ENCODE peak calls at places on chromosomes 4 and X, in eight cellular contexts. X is WERI-Rb-1, K is nephron progenitor cell, N is progenitor cell of endocrine pancreas, R is fibroblast of lung, A is AG10803, Z is H9, H is GM12864. V is an unnamed sample.

GRCh38 chr4:112523008-112523440 is 7.0 kb upstream of the NEUROG2 start:
- DNase-seq in A (peak; percentile 33), K (peak; percentile 67), Z (peak; percentile 85), N (no peak), R (peak; percentile 57), X (peak; percentile 58), H (no peak), V (peak; percentile 71)

GRCh38 chrX:72666451-72666850 is 47.7 kb downstream of the PHKA1 start:
- DNase-seq in R (peak; percentile 45), Z (no peak), X (no peak), H (no peak), K (no peak), N (no peak), A (no peak), V (no peak)

GRCh38 chr4:4880492-4880891 is 21.0 kb downstream of the MSX1 start:
- DNase-seq in H (no peak), K (no peak), X (no peak), N (no peak), A (no peak), Z (no peak), R (no peak), V (no peak)

GRCh38 chrX:38061335-38061734 is 55.0 kb downstream of the SYTL5 start:
- DNase-seq in R (peak; percentile 69), N (no peak), H (no peak), A (peak; percentile 10), Z (no peak), K (no peak), X (no peak), V (no peak)

GRCh38 chrX:39133971-39134370 is 332.7 kb downstream of the MID1IP1 start:
- DNase-seq in Z (peak; percentile 66), R (no peak), N (no peak), K (no peak), A (no peak), H (no peak), X (peak; percentile 79), V (no peak)

GRCh38 chrX:152632445-152633097 is 5.1 kb upstream of the GABRQ start:
- DNase-seq in A (peak; percentile 22), R (peak; percentile 15), X (peak; percentile 72), Z (peak; percentile 43), K (peak; percentile 71), H (no peak), N (peak; percentile 43), V (no peak)

GRCh38 chr4:153641532-153641931 is 42.5 kb upstream of the TLR2 start:
- DNase-seq in X (no peak), H (peak; percentile 13), R (no peak), Z (no peak), N (no peak), K (no peak), A (no peak), V (no peak)

GRCh38 chr4:26163425-26164362 is 157.1 kb upstream of the RBPJ start:
- DNase-seq in N (no peak), A (no peak), H (no peak), R (no peak), Z (no peak), X (peak; percentile 58), K (no peak), V (no peak)

GRCh38 chr4:184959786-184960185 is 58.5 kb upstream of the HELT start:
- DNase-seq in Z (peak; percentile 23), X (no peak), H (no peak), R (no peak), K (no peak), A (no peak), N (no peak), V (no peak)

GRCh38 chr4:145709336-145709735 is 29.4 kb downstream of the C4orf51 start:
- DNase-seq in X (no peak), N (no peak), R (no peak), K (no peak), A (no peak), Z (no peak), H (no peak), V (no peak)

GRCh38 chr4:182648766-182649165 is 268.4 kb downstream of the DCTD start:
- DNase-seq in A (no peak), Z (no peak), H (no peak), K (no peak), R (no peak), X (no peak), N (no peak), V (no peak)

GRCh38 chr4:52241916-52242315 is 190.8 kb downstream of the SPATA18 start:
- DNase-seq in A (peak; percentile 31), H (no peak), Z (no peak), N (no peak), X (no peak), K (no peak), R (no peak), V (no peak)

GRCh38 chr4:107619065-107619464 is 101.0 kb downstream of the PAPSS1 start:
- DNase-seq in A (peak; percentile 99), X (no peak), K (no peak), Z (no peak), N (no peak), R (peak; percentile 91), H (no peak), V (no peak)

GRCh38 chr4:175246941-175247340 is 328.8 kb downstream of the ADAM29 start:
- DNase-seq in K (no peak), Z (no peak), R (peak; percentile 63), N (no peak), H (no peak), A (no peak), X (no peak), V (no peak)

GRCh38 chrX:150201841-150202240 is 161.3 kb upstream of the MAMLD1 start:
- DNase-seq in X (no peak), H (no peak), Z (no peak), A (no peak), R (peak; percentile 33), K (no peak), N (no peak), V (no peak)

GRCh38 chrX:74291577-74291963 is 12.4 kb upstream of the ZCCHC13 start:
- DNase-seq in Z (no peak), K (no peak), H (no peak), N (no peak), X (no peak), R (no peak), A (no peak), V (no peak)

GRCh38 chr4:14130551-14130950 is 503.0 kb upstream of the BOD1L1 start:
- DNase-seq in K (no peak), X (no peak), H (no peak), A (peak; percentile 61), Z (no peak), N (no peak), R (peak; percentile 27), V (no peak)

DNA sequence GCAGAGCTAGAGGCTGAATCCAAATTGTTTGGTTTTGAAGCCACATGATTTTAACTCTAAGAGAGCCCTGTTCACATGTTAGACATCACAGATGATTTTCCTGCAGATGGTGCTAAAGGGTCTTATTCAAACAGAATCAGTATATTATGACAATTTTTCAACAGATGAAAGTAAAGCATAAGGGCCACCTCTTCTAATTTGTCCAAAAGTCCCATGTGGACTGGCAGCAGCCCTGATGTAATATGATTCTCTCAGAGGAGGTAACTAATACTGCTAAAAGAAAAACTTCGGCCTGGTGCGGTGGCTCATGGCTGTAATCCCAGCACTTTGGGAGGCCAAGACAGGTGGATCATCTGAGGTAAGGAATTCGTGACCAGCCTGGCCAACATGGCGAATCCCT is 26.0 kb upstream of the SETD7 start:
- DNase-seq in R (peak; percentile 20), K (no peak), N (no peak), A (no peak), X (no peak), H (no peak), Z (no peak), V (no peak)
- TF ChIP-seq CTCF in R (no peak), K (no peak), N (no peak), A (no peak), X (no peak), H (no peak), Z (no peak), V (no peak)

GRCh38 chr4:88660446-88661294 is 37.0 kb downstream of the NAP1L5 start:
- DNase-seq in H (no peak), A (peak; percentile 77), Z (no peak), K (no peak), R (peak; percentile 58), N (no peak), X (no peak), V (no peak)

GRCh38 chr4:88661724-88662123 is 35.9 kb downstream of the NAP1L5 start:
- DNase-seq in R (peak; percentile 84), X (no peak), Z (no peak), N (no peak), A (peak; percentile 80), H (no peak), K (no peak), V (no peak)

GRCh38 chr4:88655226-88655625 is 42.4 kb downstream of the NAP1L5 start:
- DNase-seq in X (no peak), R (no peak), H (no peak), A (no peak), Z (no peak), K (no peak), N (no peak), V (no peak)

GRCh38 chr4:88659890-88660208 is 37.8 kb downstream of the NAP1L5 start:
- DNase-seq in N (no peak), H (no peak), Z (no peak), K (no peak), R (no peak), A (no peak), X (no peak), V (no peak)

DNA sequence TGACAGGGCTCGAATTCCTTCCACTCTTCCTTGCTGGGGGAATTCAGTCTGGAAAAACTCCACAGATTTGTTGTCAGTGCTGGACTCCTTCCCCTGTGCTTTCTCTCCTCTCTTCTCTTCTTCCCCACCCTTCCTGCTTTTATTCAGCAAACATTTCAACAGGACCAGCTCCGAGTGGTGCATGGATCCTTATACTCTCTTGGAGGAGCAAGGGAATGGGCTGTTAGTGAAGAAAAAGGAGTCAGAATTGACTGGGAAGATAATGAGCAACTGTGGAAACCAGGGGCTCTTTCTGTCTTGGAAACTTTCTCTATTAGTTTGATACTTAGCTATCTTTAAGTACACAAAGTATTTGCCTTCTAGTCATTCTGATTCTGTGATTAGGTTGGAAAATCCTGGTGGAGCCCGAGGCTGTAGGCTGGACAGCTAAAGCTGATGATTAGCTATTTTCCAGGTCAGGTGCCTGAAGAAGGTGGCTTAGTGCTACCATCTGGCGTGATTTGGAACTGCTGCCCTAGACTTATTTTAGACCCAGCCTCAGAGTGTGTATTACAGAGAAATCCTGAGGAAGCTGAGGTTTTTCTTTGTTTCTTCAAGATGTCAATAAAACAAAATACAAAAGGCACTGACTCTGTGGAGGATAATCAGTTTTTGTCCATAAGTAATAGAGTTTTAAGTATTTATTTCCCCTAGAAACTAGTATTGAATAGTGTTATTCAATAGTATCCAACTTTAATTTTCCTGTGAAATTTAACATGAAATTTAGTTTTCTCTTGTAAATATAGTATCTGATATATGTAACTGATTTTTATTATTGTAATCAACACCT is 38.4 kb downstream of the NAP1L5 start:
- DNase-seq in A (peak; percentile 74), R (peak; percentile 71), N (no peak), X (peak; percentile 71), K (peak; percentile 24), H (peak; percentile 5), Z (peak; percentile 58), V (peak; percentile 47)
- TF ChIP-seq CTCF in A (peak; percentile 90), R (peak; percentile 70), N (peak; percentile 74), X (peak; percentile 78), K (peak; percentile 60), H (peak; percentile 72), Z (peak; percentile 85), V (peak; percentile 73)

GRCh38 chr4:147407261-147408045 is 73.4 kb upstream of the EDNRA start:
- DNase-seq in Z (peak; percentile 63), A (no peak), K (no peak), H (no peak), R (peak; percentile 62), X (no peak), N (no peak), V (no peak)
- TF ChIP-seq CTCF in Z (peak; percentile 92), A (peak; percentile 39), K (peak; percentile 28), H (peak; percentile 65), R (peak; percentile 16), X (peak; percentile 75), N (peak; percentile 33), V (peak; percentile 32)

GRCh38 chrX:43961699-43962098 is 11.5 kb downstream of the NDP start:
- DNase-seq in H (no peak), X (no peak), K (no peak), R (no peak), Z (no peak), N (no peak), A (no peak), V (no peak)
- TF ChIP-seq CTCF in H (peak; percentile 15), X (no peak), K (peak; percentile 30), R (no peak), Z (peak; percentile 66), N (no peak), A (peak; percentile 18), V (no peak)